ENCODE peak calls at places on chromosomes 3 and 15, in eight cellular contexts. S is astrocyte of the spinal cord, R is MM.1S, J is aorta, N is PC-9, P is brain microvascular endothelial cell, L is K562, C is AG04450. Q is an unnamed sample.

GRCh38 chr3:143831208-143831607 is 17.1 kb downstream of the SLC9A9 start:
- DNase-seq in J (no peak), L (no peak), C (no peak), P (no peak), N (peak; percentile 63), S (peak; percentile 50), R (peak; percentile 61), Q (peak; percentile 20)

GRCh38 chr3:183015185-183015584 is 34.8 kb upstream of the DCUN1D1 start:
- DNase-seq in R (no peak), N (no peak), C (no peak), L (no peak), S (no peak), P (no peak), J (no peak), Q (no peak)

GRCh38 chr3:124928333-124929202 is 6.0 kb downstream of the MUC13 start:
- DNase-seq in L (peak; percentile 63), S (peak; percentile 72), J (no peak), P (peak; percentile 72), C (peak; percentile 44), R (peak; percentile 66), N (peak; percentile 39), Q (peak; percentile 53)

GRCh38 chr3:71787851-71788405 is 3.0 kb upstream of the PROK2 start:
- DNase-seq in L (peak; percentile 34), P (no peak), S (no peak), R (no peak), N (no peak), C (no peak), J (no peak), Q (no peak)

GRCh38 chr15:64050281-64051092 is 4.2 kb upstream of the DAPK2 start:
- DNase-seq in L (no peak), C (no peak), R (no peak), S (no peak), N (no peak), P (no peak), J (no peak), Q (no peak)

GRCh38 chr3:124229407-124229806 is 237.5 kb upstream of the ROPN1 start:
- DNase-seq in C (no peak), P (no peak), J (no peak), L (peak; percentile 12), R (no peak), S (no peak), N (no peak), Q (no peak)

GRCh38 chr3:189530822-189531221 is 100.4 kb upstream of the TP63 start:
- DNase-seq in L (no peak), J (no peak), P (no peak), R (no peak), C (no peak), N (no peak), S (peak; percentile 90), Q (peak; percentile 98)

GRCh38 chr3:126926684-126927404 is 56.1 kb upstream of the PLXNA1 start:
- DNase-seq in S (peak; percentile 91), P (peak; percentile 85), J (peak; percentile 89), L (peak; percentile 66), N (no peak), C (peak; percentile 55), R (no peak), Q (peak; percentile 64)

GRCh38 chr3:132445812-132446211 is 28.5 kb downstream of the DNAJC13 start:
- DNase-seq in R (peak; percentile 24), L (no peak), C (no peak), J (no peak), S (peak; percentile 23), P (no peak), N (peak; percentile 90), Q (peak; percentile 9)

GRCh38 chr15:40239671-40240618 is 1.1 kb downstream of the PAK6 start:
- DNase-seq in N (no peak), S (no peak), P (no peak), C (no peak), L (no peak), J (no peak), R (no peak), Q (no peak)

GRCh38 chr3:25727316-25727715 is 55.9 kb downstream of the NGLY1 start:
- DNase-seq in L (no peak), S (no peak), N (no peak), R (no peak), P (no peak), C (no peak), J (no peak), Q (no peak)

GRCh38 chr3:42492508-42493080 is 9.8 kb upstream of the VIPR1 start:
- DNase-seq in C (no peak), R (no peak), L (no peak), N (no peak), P (no peak), S (no peak), J (no peak), Q (no peak)

GRCh38 chr3:111571272-111571671 is 23.9 kb downstream of the ZBED2 start:
- DNase-seq in S (no peak), J (no peak), L (no peak), C (no peak), R (no peak), P (no peak), N (no peak), Q (no peak)

DNA sequence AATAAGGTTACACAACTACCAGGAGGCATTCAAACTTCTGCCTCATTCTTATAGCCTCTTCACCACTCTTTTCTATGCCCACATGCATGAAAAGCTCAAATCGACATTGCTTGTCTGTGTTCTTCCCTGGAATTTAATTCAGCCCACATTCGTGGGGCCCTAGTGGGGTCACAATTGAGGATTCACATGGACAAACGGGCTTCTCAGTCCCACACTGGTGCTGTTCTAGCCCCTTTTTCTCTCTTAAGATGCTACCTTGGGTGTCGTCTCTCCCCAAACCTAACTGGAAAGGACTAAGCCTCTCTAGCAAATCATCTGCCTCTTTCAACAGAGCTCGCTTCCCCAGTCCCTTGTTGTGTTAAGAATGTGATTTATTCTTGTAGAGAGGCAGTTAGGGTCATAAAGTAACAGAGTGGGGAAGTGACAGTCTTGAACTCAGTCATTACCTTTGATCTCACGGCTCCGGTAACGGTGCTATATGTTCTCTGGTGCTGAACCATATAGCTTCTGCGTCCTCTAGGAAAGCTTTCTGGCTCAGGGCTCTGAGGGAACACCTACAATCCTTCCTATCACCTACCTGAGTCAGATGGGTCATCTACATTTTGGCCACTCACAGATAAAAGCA is 4.9 kb downstream of the LPP start:
- DNase-seq in J (no peak), C (no peak), R (no peak), L (no peak), N (peak; percentile 29), P (no peak), S (no peak), Q (no peak)
- H3K4me3 ChIP-seq in J (no peak overlapping the region), C (no peak overlapping the region), R (no peak overlapping the region), L (no peak overlapping the region), N (no peak overlapping the region), P (no peak overlapping the region), S (no peak overlapping the region), Q (no peak overlapping the region)

DNA sequence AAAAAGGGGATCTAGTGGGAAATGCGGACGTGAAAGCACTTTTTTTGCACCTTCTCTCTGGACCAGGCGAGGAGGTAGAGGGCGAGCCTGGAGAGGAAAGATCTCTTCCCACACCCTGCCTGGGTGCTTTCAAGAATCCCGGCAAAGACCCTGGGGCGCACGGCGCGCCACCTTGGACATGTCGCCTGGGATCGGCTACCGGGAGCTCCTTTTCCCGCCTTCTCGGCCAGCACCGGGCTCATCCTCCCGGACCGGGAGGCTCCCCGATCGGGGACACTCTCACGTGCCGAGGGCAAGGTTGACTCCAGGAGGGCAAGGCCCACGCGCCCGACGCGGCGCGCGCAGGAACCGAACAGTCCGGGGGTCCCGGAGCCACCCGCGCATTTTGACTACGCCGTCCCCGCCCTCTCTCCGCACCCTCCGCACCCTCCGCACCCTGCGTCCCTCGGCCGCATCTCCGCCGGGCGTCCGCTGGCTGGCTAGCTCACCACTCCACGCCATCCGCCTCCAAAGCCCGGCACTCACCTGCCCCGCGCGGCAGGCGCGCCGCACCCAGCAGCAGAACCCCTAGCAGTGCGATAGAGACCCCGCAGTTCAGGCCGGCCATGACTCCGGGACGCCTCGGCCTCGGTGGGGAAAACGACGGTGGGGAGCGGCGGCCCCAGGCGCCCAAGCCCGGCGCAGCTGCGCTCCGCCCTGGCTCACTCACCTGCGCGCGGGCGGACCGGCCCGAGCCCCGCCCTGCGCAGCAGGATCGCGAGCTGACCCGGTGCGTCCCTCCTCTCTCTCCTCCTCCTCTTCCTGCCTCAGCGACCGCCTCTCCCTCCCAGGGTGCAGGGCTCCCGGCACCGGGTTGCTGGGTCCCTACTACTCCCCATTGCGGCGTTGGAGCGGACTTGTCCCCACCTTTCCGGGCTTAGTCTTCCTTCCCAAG is at the start of gene CDCP1:
- DNase-seq in J (no peak), S (no peak), P (no peak), L (peak; percentile 54), N (peak; percentile 43), R (no peak), C (no peak), Q (no peak)
- H3K4me3 ChIP-seq in J (peak within 1 kb of the TSS; percentile 69), S (peak within 1 kb of the TSS; percentile 63), P (peak within 1 kb of the TSS; percentile 60), L (peak within 1 kb of the TSS; percentile 42), N (peak within 1 kb of the TSS; percentile 83), R (no peak within 1 kb of the TSS), C (peak within 1 kb of the TSS; percentile 69), Q (peak within 1 kb of the TSS; percentile 68)

GRCh38 chr3:197029511-197030167 is at the start of gene MELTF:
- DNase-seq in S (peak; percentile 27), C (peak; percentile 21), P (peak; percentile 51), R (peak; percentile 90), N (peak; percentile 46), L (peak; percentile 88), J (peak; percentile 89), Q (no peak)

GRCh38 chr3:197030379-197031314 is 1.0 kb upstream of the MELTF start:
- DNase-seq in J (no peak), N (no peak), L (peak; percentile 52), S (no peak), R (peak; percentile 70), C (no peak), P (no peak), Q (no peak)

GRCh38 chr3:197027151-197027895 is 2.3 kb downstream of the MELTF start:
- DNase-seq in S (no peak), R (no peak), P (no peak), J (peak; percentile 75), C (no peak), N (peak; percentile 65), L (no peak), Q (no peak)

GRCh38 chr3:197027896-197028710 is 1.5 kb downstream of the MELTF start:
- DNase-seq in S (no peak), N (no peak), C (no peak), P (no peak), R (no peak), J (peak; percentile 82), L (no peak), Q (no peak)

GRCh38 chr3:197028711-197029510 is 706 bp downstream of the MELTF start:
- DNase-seq in C (no peak), S (no peak), R (no peak), N (no peak), J (peak; percentile 80), L (peak; percentile 42), P (no peak), Q (no peak)
- H3K4me3 ChIP-seq in C (peak overlapping the region; percentile 47), S (peak overlapping the region; percentile 20), R (peak overlapping the region; percentile 93), N (peak overlapping the region; percentile 82), J (no peak overlapping the region), L (peak overlapping the region; percentile 84), P (peak overlapping the region; percentile 47), Q (peak overlapping the region; percentile 40)

GRCh38 chr3:145953316-145953715 is 207.7 kb downstream of the PLOD2 start:
- DNase-seq in S (peak; percentile 86), N (no peak), P (peak; percentile 28), L (no peak), C (no peak), J (no peak), R (no peak), Q (peak; percentile 76)
- H3K4me3 ChIP-seq in S (no peak overlapping the region), N (no peak overlapping the region), P (no peak overlapping the region), L (no peak overlapping the region), C (no peak overlapping the region), J (no peak overlapping the region), R (no peak overlapping the region), Q (no peak overlapping the region)